ENCODE peak calls at places on chromosomes 4 and X, in four cellular contexts. C is GM23248, D is thyroid gland, F is IMR-90. E is an unnamed sample.

GRCh38 chr4:87835732-87836131 is 3.0 kb downstream of the MEPE start:
- DNase-seq in F (no peak), C (no peak), D (no peak), E (no peak)

GRCh38 chr4:141028024-141028529 is 105.2 kb downstream of the RNF150 start:
- DNase-seq in F (peak), D (no peak), C (peak), E (no peak)

GRCh38 chr4:148436512-148436911 is 5.7 kb downstream of the NR3C2 start:
- DNase-seq in F (no peak), D (no peak), C (no peak), E (no peak)

GRCh38 chrX:19334945-19335626 is 8.6 kb upstream of the PDHA1 start:
- DNase-seq in D (no peak), C (no peak), F (peak), E (no peak)

GRCh38 chrX:81316163-81316562 is 114.3 kb downstream of the SH3BGRL start:
- DNase-seq in D (no peak), C (peak), F (peak), E (no peak)

GRCh38 chrX:47129879-47130358 is 14.6 kb downstream of the NDUFB11 start:
- DNase-seq in F (no peak), D (no peak), C (peak), E (no peak)

GRCh38 chrX:32530802-32531403 is 680.4 kb downstream of the DMD start:
- DNase-seq in C (peak), D (peak), F (peak), E (no peak)

GRCh38 chrX:15749642-15750610 is 11.9 kb downstream of the CA5B start:
- DNase-seq in D (no peak), F (peak), C (peak), E (no peak)

GRCh38 chr4:41213563-41214157 is 682 bp downstream of the APBB2 start:
- DNase-seq in C (peak), D (peak), F (no peak), E (no peak)

GRCh38 chr4:140126261-140126660 is 27.7 kb downstream of the MAML3 start:
- DNase-seq in D (no peak), F (no peak), C (no peak), E (no peak)

GRCh38 chr4:16000708-16001483 is 37.9 kb upstream of the FGFBP2 start:
- DNase-seq in C (no peak), D (no peak), F (no peak), E (no peak)

GRCh38 chr4:156774422-156774821 is 197.2 kb downstream of the PDGFC start:
- DNase-seq in D (no peak), F (peak), C (peak), E (no peak)

GRCh38 chr4:2802618-2803531 is 10.0 kb downstream of the SH3BP2 start:
- DNase-seq in F (no peak), D (no peak), C (no peak), E (no peak)

GRCh38 chr4:107500551-107500950 is 219.5 kb downstream of the PAPSS1 start:
- DNase-seq in F (no peak), D (no peak), C (no peak), E (no peak)

GRCh38 chr4:147096667-147097604 is 151.3 kb upstream of the TTC29 start:
- DNase-seq in F (peak), D (no peak), C (peak), E (no peak)

GRCh38 chr4:166493828-166494432 is 620.9 kb downstream of the TLL1 start:
- DNase-seq in F (no peak), C (no peak), D (no peak), E (no peak)

GRCh38 chrX:65702956-65703355 is 35.5 kb downstream of the MSN start:
- DNase-seq in D (no peak), C (no peak), F (no peak), E (no peak)

GRCh38 chr4:19945979-19946380 is 305.7 kb upstream of the SLIT2 start:
- DNase-seq in C (peak), D (no peak), F (peak), E (no peak)

GRCh38 chrX:118802857-118803256 is 20.8 kb upstream of the ZCCHC12 start:
- DNase-seq in C (peak), D (peak), F (peak), E (no peak)

GRCh38 chr4:6480532-6481088 is 8.2 kb upstream of the PPP2R2C start:
- DNase-seq in C (no peak), F (no peak), D (no peak), E (no peak)

GRCh38 chr4:165760182-165760581 is 112.9 kb upstream of the TLL1 start:
- DNase-seq in C (no peak), F (no peak), D (no peak), E (no peak)

GRCh38 chr4:95255396-95256107 is 293.2 kb downstream of the UNC5C start:
- DNase-seq in C (peak), D (no peak), F (peak), E (no peak)

GRCh38 chr4:77880784-77881183 is 18.2 kb downstream of the MRPL1 start:
- DNase-seq in C (no peak), F (no peak), D (no peak), E (no peak)

GRCh38 chrX:9656277-9656676 is 109.4 kb downstream of the GPR143 start:
- DNase-seq in F (peak), C (no peak), D (peak), E (no peak)

GRCh38 chr4:11404431-11404830 is 24.3 kb downstream of the HS3ST1 start:
- DNase-seq in C (no peak), F (no peak), D (no peak), E (no peak)

GRCh38 chr4:41365726-41366125 is 109.0 kb downstream of the UCHL1 start:
- DNase-seq in D (no peak), C (no peak), F (no peak), E (peak)

GRCh38 chrX:136028383-136028984 is 43.2 kb downstream of the SLC9A6 start:
- DNase-seq in D (no peak), F (peak), C (peak), E (no peak)

GRCh38 chrX:41110801-41111625 is 25.8 kb downstream of the USP9X start:
- DNase-seq in F (peak), C (no peak), D (no peak), E (no peak)

GRCh38 chrX:44012484-44013096 is 39.4 kb upstream of the NDP start:
- DNase-seq in F (peak), C (peak), D (no peak), E (no peak)

GRCh38 chr4:83153312-83153915 is 38.9 kb upstream of the PLAC8 start:
- DNase-seq in C (no peak), F (no peak), D (no peak), E (no peak)

GRCh38 chr4:11259837-11260236 is 168.9 kb downstream of the HS3ST1 start:
- DNase-seq in F (no peak), C (no peak), D (no peak), E (no peak)

GRCh38 chrX:134184936-134185335 is 52.0 kb upstream of the CCDC160 start:
- DNase-seq in C (no peak), F (no peak), D (no peak), E (no peak)

GRCh38 chrX:8815460-8816065 is 14.4 kb upstream of the FAM9A start:
- DNase-seq in D (no peak), C (peak), F (peak), E (no peak)

GRCh38 chr4:114052227-114052626 is 72.8 kb upstream of the ARSJ start:
- DNase-seq in F (no peak), C (no peak), D (peak), E (no peak)

GRCh38 chrX:93791304-93791703 is 117.3 kb downstream of the FAM133A start:
- DNase-seq in D (no peak), C (no peak), F (no peak), E (no peak)

GRCh38 chr4:40388248-40388647 is 53.1 kb downstream of the CHRNA9 start:
- DNase-seq in F (no peak), D (peak), C (no peak), E (no peak)

GRCh38 chr4:26791346-26791745 is 69.3 kb upstream of the STIM2 start:
- DNase-seq in D (no peak), F (no peak), C (no peak), E (no peak)

GRCh38 chr4:60579335-60579734 is 620.8 kb upstream of the ADGRL3 start:
- DNase-seq in F (peak), D (no peak), C (no peak), E (no peak)

GRCh38 chrX:49003696-49004095 is 1.6 kb upstream of the GRIPAP1 start:
- DNase-seq in F (no peak), D (no peak), C (no peak), E (no peak)

DNA sequence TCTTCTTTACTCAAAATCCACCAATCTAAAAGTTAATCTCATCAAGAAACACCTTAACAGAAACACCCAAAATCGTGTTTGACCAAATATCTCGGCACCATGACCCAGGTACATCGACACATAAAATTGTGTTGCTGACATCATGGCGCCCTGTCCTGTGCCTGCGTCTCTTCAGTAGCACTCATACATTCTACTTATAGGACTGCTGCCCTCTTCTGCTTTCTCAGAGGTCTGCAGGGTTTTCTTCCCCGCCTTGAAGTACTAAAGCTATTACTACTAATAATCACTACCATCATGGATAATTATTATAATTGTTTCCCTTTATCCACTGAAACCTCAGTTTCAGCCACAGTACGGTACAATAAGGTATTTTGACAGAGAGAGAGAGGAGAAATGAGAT is 1403.1 kb upstream of the TENM3 start:
- DNase-seq in C (no peak), D (no peak), F (no peak), E (no peak)
- H3K27ac ChIP-seq in C (no peak), D (no peak), F (no peak), E (no peak)

GRCh38 chr4:1202526-1203378 is 30.4 kb upstream of the SPON2 start:
- DNase-seq in F (no peak), C (no peak), D (no peak), E (no peak)
- H3K27ac ChIP-seq in F (peak), C (no peak), D (no peak), E (no peak)

DNA sequence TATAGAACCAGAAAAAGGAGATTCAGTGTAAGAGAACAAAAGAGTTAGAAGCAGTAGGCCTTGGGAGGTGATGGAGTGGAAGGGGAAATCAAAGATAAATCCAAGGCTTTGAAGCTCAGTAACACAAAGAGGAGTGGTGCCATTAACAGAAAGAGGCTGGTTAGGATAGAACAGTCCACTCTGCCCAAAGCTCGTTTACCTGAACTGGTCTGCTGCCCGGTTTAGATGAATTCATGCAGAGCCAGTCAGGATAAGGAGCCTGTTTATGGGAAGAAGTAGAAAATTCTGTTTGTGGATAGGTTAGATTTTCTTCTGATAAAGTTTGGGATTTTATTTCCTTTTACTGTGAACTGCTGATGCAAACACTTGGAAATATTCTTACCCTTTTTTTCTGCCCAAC is 80.6 kb downstream of the HMGB2 start:
- DNase-seq in C (no peak), F (no peak), D (no peak), E (no peak)
- H3K27ac ChIP-seq in C (no peak), F (no peak), D (no peak), E (no peak)

DNA sequence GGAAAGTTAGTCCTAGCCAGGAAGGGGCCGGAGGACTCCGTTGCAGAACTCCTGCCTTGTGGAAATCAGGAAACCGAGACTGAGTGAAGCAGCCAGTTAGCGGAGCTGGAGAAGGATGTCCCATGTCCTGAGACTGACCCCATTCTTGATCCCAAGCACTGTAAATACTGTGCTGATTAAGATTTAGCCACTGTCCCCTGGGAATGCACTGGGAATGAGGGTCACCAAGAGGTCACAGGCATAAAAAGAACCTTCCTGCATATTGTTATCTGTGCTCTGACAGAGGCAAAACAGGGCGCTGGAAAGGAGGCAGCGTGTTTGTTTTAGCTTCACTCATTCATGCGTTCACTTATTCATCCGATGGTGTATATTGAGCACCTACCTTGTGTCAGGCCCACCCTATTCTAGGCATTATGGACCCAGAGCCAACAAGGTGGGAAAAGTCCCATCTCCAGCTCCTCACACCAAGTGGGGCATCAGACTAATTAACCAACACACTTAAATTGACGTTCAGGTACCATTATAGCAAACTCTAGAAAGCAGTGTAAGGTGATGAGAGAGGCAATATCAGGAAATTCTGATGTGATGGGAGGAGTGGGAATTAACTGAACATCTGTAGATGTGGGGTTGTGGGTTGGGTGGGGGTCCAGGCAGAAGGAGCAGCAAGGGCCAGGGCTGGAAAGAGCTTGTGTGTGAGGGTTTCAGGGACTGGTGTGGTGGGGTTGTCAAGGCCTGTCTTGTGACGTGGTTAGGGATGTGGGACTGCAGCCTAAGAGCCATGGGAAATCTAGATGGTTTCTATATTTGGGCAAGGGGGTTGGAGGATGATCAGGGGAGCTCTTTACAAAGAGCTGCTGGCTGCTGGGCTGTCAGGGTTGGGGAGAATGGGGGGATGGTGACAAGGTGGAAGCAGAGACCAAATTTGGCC is 10.6 kb upstream of the SLC2A9 start:
- DNase-seq in D (no peak), F (no peak), C (no peak), E (no peak)
- H3K27ac ChIP-seq in D (peak), F (peak), C (peak), E (no peak)